ENCODE peak calls at places on chromosomes 4 and X, in ten cellular contexts. U, E, C, V, O, A, K, R, Z and G are unnamed samples.

GRCh38 chrX:7127058-7127457 is 20.5 kb upstream of the STS start:
- DNase-seq in U (no peak), E (no peak), C (no peak), V (no peak), O (no peak), A (peak), K (no peak), R (no peak), Z (no peak), G (no peak)

GRCh38 chrX:135951291-135951690 is 22.5 kb downstream of the MMGT1 start:
- DNase-seq in U (no peak), E (no peak), C (no peak), V (no peak), O (no peak), A (no peak), K (no peak), R (no peak), Z (no peak), G (peak)

GRCh38 chrX:16479206-16479869 is 170.6 kb upstream of the S100G start:
- DNase-seq in U (no peak), E (no peak), C (no peak), V (peak), O (peak), A (peak), K (no peak), R (no peak), Z (no peak), G (no peak)

GRCh38 chr4:186931519-186931918 is 207.9 kb upstream of the FAT1 start:
- DNase-seq in U (no peak), E (no peak), C (no peak), V (no peak), O (peak), A (no peak), K (no peak), R (no peak), Z (no peak), G (no peak)

GRCh38 chr4:121784401-121784800 is 16.7 kb upstream of the EXOSC9 start:
- DNase-seq in U (no peak), E (no peak), C (no peak), V (no peak), O (no peak), A (no peak), K (no peak), R (no peak), Z (no peak), G (no peak)

GRCh38 chr4:9996319-9997110 is 24.8 kb downstream of the SLC2A9 start:
- DNase-seq in U (no peak), E (no peak), C (no peak), V (no peak), O (no peak), A (peak), K (no peak), R (no peak), Z (no peak), G (no peak)

GRCh38 chr4:150647008-150647407 is 65.1 kb downstream of the MAB21L2 start:
- DNase-seq in U (no peak), E (no peak), C (no peak), V (no peak), O (peak), A (no peak), K (no peak), R (no peak), Z (no peak), G (no peak)

GRCh38 chr4:69497081-69497480 is 1.4 kb upstream of the UGT2B4 start:
- DNase-seq in U (peak), E (no peak), C (no peak), V (no peak), O (peak), A (peak), K (no peak), R (no peak), Z (no peak), G (no peak)

GRCh38 chr4:75142377-75142776 is 209.5 kb downstream of the PARM1 start:
- DNase-seq in U (no peak), E (no peak), C (no peak), V (no peak), O (no peak), A (peak), K (no peak), R (no peak), Z (no peak), G (no peak)

GRCh38 chrX:34300871-34301270 is 168.8 kb upstream of the FAM47A start:
- DNase-seq in U (peak), E (peak), C (peak), V (peak), O (peak), A (peak), K (peak), R (peak), Z (peak), G (peak)

GRCh38 chrX:43644124-43644701 is 11.9 kb upstream of the MAOA start:
- DNase-seq in U (no peak), E (no peak), C (no peak), V (no peak), O (peak), A (peak), K (no peak), R (no peak), Z (no peak), G (no peak)

GRCh38 chr4:48445704-48446103 is 37.4 kb upstream of the SLC10A4 start:
- DNase-seq in U (peak), E (no peak), C (no peak), V (peak), O (peak), A (peak), K (no peak), R (peak), Z (no peak), G (no peak)

GRCh38 chr4:66564901-66565648 is 894.8 kb upstream of the EPHA5 start:
- DNase-seq in U (no peak), E (peak), C (no peak), V (peak), O (peak), A (peak), K (no peak), R (no peak), Z (no peak), G (no peak)

GRCh38 chr4:25406081-25406692 is 29.1 kb downstream of the ANAPC4 start:
- DNase-seq in U (no peak), E (no peak), C (no peak), V (no peak), O (peak), A (no peak), K (no peak), R (no peak), Z (no peak), G (no peak)

GRCh38 chr4:169185133-169185956 is 85.4 kb downstream of the SH3RF1 start:
- DNase-seq in U (no peak), E (no peak), C (no peak), V (no peak), O (no peak), A (no peak), K (no peak), R (no peak), Z (peak), G (no peak)

GRCh38 chr4:79209822-79210635 is 115.8 kb downstream of the NAA11 start:
- DNase-seq in U (no peak), E (no peak), C (peak), V (peak), O (no peak), A (peak), K (no peak), R (no peak), Z (no peak), G (peak)

GRCh38 chrX:119095936-119096335 is 23.1 kb downstream of the CT47C1 start:
- DNase-seq in U (no peak), E (no peak), C (no peak), V (no peak), O (no peak), A (no peak), K (no peak), R (no peak), Z (no peak), G (no peak)

GRCh38 chr4:81565137-81565870 is 93.6 kb upstream of the RASGEF1B start:
- DNase-seq in U (no peak), E (no peak), C (no peak), V (no peak), O (peak), A (peak), K (no peak), R (peak), Z (no peak), G (peak)

GRCh38 chr4:107380190-107380589 is 339.8 kb downstream of the PAPSS1 start:
- DNase-seq in U (no peak), E (no peak), C (no peak), V (no peak), O (no peak), A (no peak), K (no peak), R (no peak), Z (no peak), G (no peak)